ENCODE peak calls at places on chromosomes 4 and X, in nine cellular contexts. T, N, J, K, E, G, V, X and Y are unnamed samples.

GRCh38 chr4:118373614-118374255 is 20.9 kb upstream of the PRSS12 start:
- DNase-seq in T (no peak), N (no peak), J (no peak), K (peak), E (peak), G (no peak), V (no peak), X (no peak), Y (no peak)

GRCh38 chr4:3512279-3512678 is 19.9 kb downstream of the LRPAP1 start:
- DNase-seq in T (peak), N (no peak), J (no peak), K (no peak), E (no peak), G (no peak), V (no peak), X (no peak), Y (no peak)

GRCh38 chr4:148162554-148162953 is 279.7 kb downstream of the NR3C2 start:
- DNase-seq in T (no peak), N (no peak), J (no peak), K (no peak), E (no peak), G (no peak), V (no peak), X (peak), Y (no peak)

GRCh38 chrX:139192386-139192961 is 338.1 kb upstream of the F9 start:
- DNase-seq in T (no peak), N (no peak), J (no peak), K (no peak), E (no peak), G (no peak), V (no peak), X (no peak), Y (no peak)

GRCh38 chr4:100848865-100849264 is 331.0 kb upstream of the EMCN start:
- DNase-seq in T (no peak), N (no peak), J (no peak), K (no peak), E (no peak), G (no peak), V (no peak), X (peak), Y (no peak)

GRCh38 chr4:118086334-118086733 is 52.0 kb downstream of the NDST3 start:
- DNase-seq in T (no peak), N (no peak), J (no peak), K (peak), E (no peak), G (no peak), V (no peak), X (no peak), Y (no peak)

GRCh38 chrX:15816886-15817285 is 26.6 kb downstream of the ZRSR2 start:
- DNase-seq in T (no peak), N (no peak), J (no peak), K (peak), E (no peak), G (no peak), V (no peak), X (no peak), Y (no peak)

GRCh38 chr4:111630705-111631104 is 514.5 kb upstream of the FAM241A start:
- DNase-seq in T (no peak), N (no peak), J (no peak), K (peak), E (no peak), G (no peak), V (no peak), X (peak), Y (no peak)

GRCh38 chrX:50072110-50072509 is 128.7 kb downstream of the AKAP4 start:
- DNase-seq in T (no peak), N (no peak), J (no peak), K (no peak), E (no peak), G (no peak), V (no peak), X (no peak), Y (no peak)

GRCh38 chr4:38644201-38644600 is 19.8 kb upstream of the KLF3 start:
- DNase-seq in T (no peak), N (no peak), J (no peak), K (no peak), E (no peak), G (no peak), V (no peak), X (no peak), Y (no peak)

GRCh38 chr4:106809083-106809482 is 227.0 kb downstream of the DKK2 start:
- DNase-seq in T (no peak), N (no peak), J (no peak), K (peak), E (peak), G (no peak), V (no peak), X (peak), Y (no peak)

GRCh38 chrX:7347465-7347864 is 199.5 kb upstream of the PUDP start:
- DNase-seq in T (no peak), N (no peak), J (no peak), K (no peak), E (no peak), G (no peak), V (no peak), X (no peak), Y (no peak)

GRCh38 chr4:171588146-171588545 is 225.1 kb upstream of the GALNTL6 start:
- DNase-seq in T (no peak), N (no peak), J (no peak), K (no peak), E (no peak), G (no peak), V (no peak), X (no peak), Y (no peak)

GRCh38 chr4:3200423-3201090 is 48.4 kb upstream of the MSANTD1 start:
- DNase-seq in T (no peak), N (no peak), J (no peak), K (no peak), E (no peak), G (no peak), V (no peak), X (no peak), Y (no peak)

GRCh38 chrX:93874554-93874953 is 200.5 kb downstream of the FAM133A start:
- DNase-seq in T (no peak), N (no peak), J (no peak), K (peak), E (no peak), G (no peak), V (no peak), X (peak), Y (no peak)

GRCh38 chrX:123263246-123263757 is 79.2 kb downstream of the GRIA3 start:
- DNase-seq in T (no peak), N (no peak), J (no peak), K (no peak), E (no peak), G (no peak), V (no peak), X (no peak), Y (no peak)

GRCh38 chrX:47658684-47659515 is at the start of gene UXT:
- DNase-seq in T (peak), N (peak), J (peak), K (peak), E (peak), G (peak), V (peak), X (peak), Y (peak)

DNA sequence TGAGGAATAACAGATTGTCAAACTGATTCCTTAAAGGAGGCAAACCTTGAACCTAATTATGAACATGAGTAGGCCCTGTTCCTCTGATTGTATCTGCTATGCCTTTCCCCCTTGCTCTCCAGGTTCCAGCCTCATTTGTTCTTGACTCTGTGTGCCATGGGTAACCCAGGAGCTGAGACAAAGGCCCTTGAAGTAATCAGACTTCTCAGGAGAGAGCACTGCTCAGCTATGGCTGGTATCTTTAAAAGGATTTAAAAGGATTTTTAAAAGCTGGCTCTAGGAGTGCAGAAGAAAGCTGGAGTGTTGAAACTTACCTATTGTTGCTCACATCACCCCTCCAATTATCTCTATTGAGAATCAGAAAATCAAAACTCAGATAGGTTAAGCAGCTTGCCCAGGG is 1565.5 kb upstream of the AGA start:
- DNase-seq in T (no peak), N (no peak), J (no peak), K (no peak), E (no peak), G (no peak), V (no peak), X (no peak), Y (no peak)
- TF ChIP-seq CTCF in T (no peak), N (no peak), J (no peak), K (no peak), E (no peak), G (no peak), V (no peak), X (no peak), Y (no peak)

DNA sequence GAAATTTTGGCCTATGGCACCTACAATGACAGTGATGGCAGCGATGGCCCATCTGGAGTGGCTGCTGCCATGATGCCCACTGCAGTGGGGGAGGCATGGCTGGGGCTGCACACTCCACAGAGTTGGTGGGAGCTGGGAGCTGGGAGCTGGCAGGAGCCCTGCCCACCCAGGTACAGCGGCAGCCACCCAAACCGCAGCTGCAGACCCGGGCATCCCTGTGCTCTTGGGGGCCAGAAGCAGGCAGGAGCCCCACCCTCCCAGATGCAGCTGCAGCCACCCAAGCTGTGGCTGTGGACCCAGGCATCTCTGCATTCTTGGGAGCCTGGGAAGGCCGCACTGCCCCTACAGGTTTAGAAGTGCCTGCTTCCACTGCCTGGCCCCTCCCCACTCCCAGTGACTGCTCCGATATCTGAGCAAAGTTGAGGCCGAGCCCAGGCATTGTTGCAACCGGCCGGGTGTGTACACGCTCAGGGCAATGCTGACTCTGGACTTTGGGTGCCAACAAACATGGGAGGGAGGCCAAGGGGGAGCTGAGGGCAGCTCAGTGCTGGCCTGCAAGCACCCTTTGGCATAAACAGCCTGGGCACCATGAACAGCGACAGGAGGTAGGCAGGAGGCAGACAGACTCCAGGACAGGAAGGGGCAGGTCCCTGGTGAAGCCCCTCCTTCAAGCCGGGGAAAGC is 82.8 kb downstream of the PPP4R3C start:
- DNase-seq in T (no peak), N (no peak), J (no peak), K (no peak), E (no peak), G (no peak), V (no peak), X (no peak), Y (no peak)
- TF ChIP-seq CTCF in T (no peak), N (no peak), J (no peak), K (no peak), E (no peak), G (no peak), V (no peak), X (no peak), Y (no peak)

GRCh38 chr4:1288786-1289185 is 905 bp upstream of the MAEA start:
- DNase-seq in T (no peak), N (no peak), J (no peak), K (no peak), E (no peak), G (no peak), V (no peak), X (no peak), Y (no peak)

GRCh38 chr4:1283711-1284110 is 6.0 kb upstream of the MAEA start:
- DNase-seq in T (no peak), N (no peak), J (no peak), K (no peak), E (no peak), G (no peak), V (no peak), X (no peak), Y (no peak)

GRCh38 chr4:1285151-1285789 is 4.4 kb upstream of the MAEA start:
- DNase-seq in T (no peak), N (no peak), J (no peak), K (no peak), E (no peak), G (no peak), V (no peak), X (no peak), Y (peak)

GRCh38 chr4:1289232-1290164 is at the start of gene MAEA:
- DNase-seq in T (peak), N (peak), J (peak), K (peak), E (peak), G (peak), V (peak), X (peak), Y (peak)

DNA sequence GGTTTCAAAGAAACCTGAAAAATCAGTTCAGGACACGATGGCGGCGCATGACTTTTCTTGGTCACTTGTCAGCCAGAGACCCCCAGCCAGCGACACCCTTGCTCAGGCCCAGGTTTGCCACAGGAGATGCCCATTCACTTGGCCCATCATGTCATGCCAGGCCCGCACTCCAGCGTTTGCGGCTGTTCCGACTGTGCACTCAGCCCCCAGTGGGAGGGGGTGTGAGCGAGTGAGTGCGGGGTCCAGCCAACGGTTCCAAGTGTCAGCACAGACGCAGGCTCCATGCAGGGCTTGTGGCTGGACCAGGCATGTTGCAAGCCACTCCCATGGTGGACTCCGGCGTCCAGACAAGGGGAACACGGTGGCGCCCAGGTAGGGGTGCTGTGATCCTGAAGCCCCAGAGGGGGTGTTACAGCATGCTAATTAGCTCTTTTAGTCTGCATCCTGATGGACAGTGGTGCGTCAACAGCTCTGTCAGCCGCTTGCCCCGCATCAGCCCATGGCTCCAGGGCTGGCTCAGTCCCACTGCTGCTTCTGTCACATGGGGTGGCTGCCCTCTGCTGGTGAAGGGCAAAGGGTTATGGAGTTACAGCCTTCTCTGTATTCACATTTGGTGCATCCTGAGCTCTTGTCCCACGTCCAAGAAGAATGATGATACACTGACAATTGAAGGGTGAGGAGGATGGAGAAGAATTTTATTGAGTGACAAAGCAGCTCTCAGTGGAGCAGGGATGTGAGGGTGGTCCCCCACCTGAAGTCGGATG is 3.7 kb upstream of the MAEA start:
- DNase-seq in T (no peak), N (no peak), J (no peak), K (peak), E (no peak), G (no peak), V (no peak), X (peak), Y (no peak)
- TF ChIP-seq CTCF in T (no peak), N (no peak), J (peak), K (no peak), E (peak), G (no peak), V (no peak), X (peak), Y (no peak)

GRCh38 chr4:173535932-173536331 is 5.9 kb upstream of the HAND2 start:
- DNase-seq in T (no peak), N (no peak), J (no peak), K (no peak), E (no peak), G (no peak), V (no peak), X (no peak), Y (no peak)

GRCh38 chr4:173535165-173535737 is 5.2 kb upstream of the HAND2 start:
- DNase-seq in T (no peak), N (no peak), J (no peak), K (no peak), E (no peak), G (no peak), V (no peak), X (no peak), Y (no peak)

GRCh38 chr4:173537628-173538147 is 7.7 kb upstream of the HAND2 start:
- DNase-seq in T (no peak), N (no peak), J (no peak), K (no peak), E (no peak), G (no peak), V (no peak), X (no peak), Y (no peak)

GRCh38 chr4:173538148-173538902 is 8.3 kb upstream of the HAND2 start:
- DNase-seq in T (no peak), N (no peak), J (no peak), K (no peak), E (no peak), G (no peak), V (no peak), X (no peak), Y (no peak)

GRCh38 chr4:173536808-173537429 is 6.9 kb upstream of the HAND2 start:
- DNase-seq in T (no peak), N (no peak), J (no peak), K (no peak), E (no peak), G (no peak), V (no peak), X (peak), Y (no peak)
- TF ChIP-seq CTCF in T (no peak), N (no peak), J (no peak), K (no peak), E (peak), G (no peak), V (no peak), X (no peak), Y (peak)

GRCh38 chrX:14717949-14718348 is 154.9 kb downstream of the FANCB start:
- DNase-seq in T (no peak), N (no peak), J (no peak), K (no peak), E (no peak), G (no peak), V (no peak), X (no peak), Y (no peak)

DNA sequence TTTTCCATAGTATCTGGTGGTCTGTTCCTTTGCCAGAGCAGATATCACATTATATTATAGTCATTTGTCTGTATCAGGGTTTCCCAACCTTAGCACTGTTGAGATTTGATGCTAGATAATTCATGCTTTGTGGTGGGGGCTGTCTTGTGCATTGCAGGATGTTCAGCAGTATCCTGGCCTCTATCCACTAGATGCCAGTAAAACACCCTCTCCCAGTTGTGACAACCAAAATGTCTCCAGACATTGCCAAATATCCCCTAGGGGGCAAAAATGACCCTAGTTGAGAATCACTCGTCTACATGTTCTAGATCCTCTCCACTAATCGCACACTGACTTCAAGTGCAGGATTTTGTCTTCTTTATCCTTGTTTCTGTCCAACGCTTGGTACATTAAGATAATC is 160.8 kb downstream of the FANCB start:
- DNase-seq in T (no peak), N (no peak), J (no peak), K (no peak), E (no peak), G (no peak), V (no peak), X (no peak), Y (no peak)
- TF ChIP-seq CTCF in T (no peak), N (no peak), J (no peak), K (no peak), E (peak), G (no peak), V (no peak), X (no peak), Y (no peak)

DNA sequence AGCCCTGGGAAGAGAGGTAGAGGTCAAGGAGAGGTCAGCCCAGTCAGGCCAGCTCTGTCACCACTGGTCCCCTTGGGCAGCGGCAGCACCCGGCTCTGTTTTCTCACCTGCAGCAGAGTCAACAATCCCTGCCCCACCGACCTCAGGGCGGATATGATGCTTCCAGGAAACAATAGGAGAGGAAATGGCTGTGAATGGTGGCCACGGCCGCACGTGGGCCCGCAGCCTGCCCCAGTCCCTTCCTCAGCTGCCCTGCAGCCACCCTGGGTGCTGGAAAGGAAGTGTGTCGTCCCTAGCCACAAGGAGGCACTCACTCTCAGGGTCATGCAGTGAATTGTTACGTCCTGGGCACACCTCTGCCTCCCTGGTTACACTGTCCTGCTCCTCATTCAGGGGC is 92.5 kb upstream of the ENPP6 start:
- DNase-seq in T (peak), N (no peak), J (peak), K (no peak), E (no peak), G (peak), V (no peak), X (no peak), Y (no peak)
- TF ChIP-seq CTCF in T (no peak), N (no peak), J (peak), K (no peak), E (peak), G (peak), V (no peak), X (no peak), Y (peak)

DNA sequence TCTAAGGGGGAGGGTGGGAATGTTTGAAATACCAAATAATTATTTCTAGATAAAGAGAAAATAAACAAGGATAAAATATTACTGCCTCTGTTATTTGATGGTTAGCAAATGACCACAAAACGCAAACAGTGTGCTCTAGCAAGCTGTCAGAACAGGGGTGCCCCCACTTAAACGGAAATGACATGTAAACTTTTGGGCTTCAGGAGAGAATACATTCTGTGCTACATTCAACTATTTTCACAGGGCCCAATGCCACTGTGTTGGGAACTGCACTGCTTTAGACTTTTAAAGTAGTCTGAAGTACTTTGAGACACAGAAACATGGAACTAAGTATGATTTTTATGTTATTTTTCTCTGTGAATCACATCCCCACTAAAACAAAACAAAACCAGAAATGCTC is 14.1 kb downstream of the CD40LG start:
- DNase-seq in T (no peak), N (no peak), J (no peak), K (no peak), E (no peak), G (no peak), V (no peak), X (no peak), Y (no peak)
- TF ChIP-seq CTCF in T (no peak), N (no peak), J (no peak), K (no peak), E (no peak), G (no peak), V (no peak), X (no peak), Y (no peak)

GRCh38 chr4:340011-340410 is 2.4 kb downstream of the ZNF141 start:
- DNase-seq in T (no peak), N (no peak), J (no peak), K (no peak), E (no peak), G (no peak), V (no peak), X (no peak), Y (no peak)
- TF ChIP-seq CTCF in T (peak), N (no peak), J (no peak), K (peak), E (no peak), G (peak), V (no peak), X (no peak), Y (no peak)

GRCh38 chr4:40629401-40630334 is at the start of gene RBM47:
- DNase-seq in T (peak), N (peak), J (peak), K (peak), E (peak), G (peak), V (no peak), X (peak), Y (no peak)
- TF ChIP-seq CTCF in T (no peak), N (no peak), J (peak), K (no peak), E (peak), G (peak), V (no peak), X (peak), Y (no peak)